ENCODE peak calls at places on chromosomes 12 and 14, in six cellular contexts. V, I, T, R, N and K are unnamed samples.

GRCh38 chr14:103905861-103906456 is 22.3 kb upstream of the TDRD9 start:
- DNase-seq in V (no peak), I (no peak), T (no peak), R (no peak), N (no peak), K (no peak)

GRCh38 chr12:28870839-28871440 is 278.1 kb upstream of the FAR2 start:
- DNase-seq in V (no peak), I (no peak), T (no peak), R (peak; percentile 45), N (no peak), K (no peak)

GRCh38 chr14:61140872-61141271 is 140.3 kb downstream of the TMEM30B start:
- DNase-seq in V (peak; percentile 29), I (no peak), T (no peak), R (peak; percentile 99), N (peak; percentile 49), K (no peak)

GRCh38 chr12:119153477-119154434 is 25.0 kb upstream of the HSPB8 start:
- DNase-seq in V (peak; percentile 68), I (peak; percentile 84), T (no peak), R (peak; percentile 7), N (peak; percentile 37), K (no peak)

GRCh38 chr12:75389706-75390105 is 1.2 kb upstream of the GLIPR1L2 start:
- DNase-seq in V (no peak), I (no peak), T (no peak), R (no peak), N (no peak), K (no peak)

GRCh38 chr12:120457133-120457532 is 10.9 kb downstream of the GATC start:
- DNase-seq in V (no peak), I (no peak), T (no peak), R (no peak), N (no peak), K (no peak)

GRCh38 chr14:104971447-104972240 is 6.5 kb downstream of the AHNAK2 start:
- DNase-seq in V (no peak), I (peak; percentile 44), T (no peak), R (no peak), N (no peak), K (no peak)

GRCh38 chr14:54676822-54677708 is 110.1 kb downstream of the SAMD4A start:
- DNase-seq in V (peak; percentile 75), I (no peak), T (no peak), R (peak; percentile 99), N (peak; percentile 94), K (no peak)

GRCh38 chr14:99572173-99572999 is 31.6 kb downstream of the CCDC85C start:
- DNase-seq in V (no peak), I (no peak), T (no peak), R (no peak), N (no peak), K (no peak)

GRCh38 chr12:131136539-131136872 is 182.8 kb downstream of the ADGRD1 start:
- DNase-seq in V (no peak), I (no peak), T (no peak), R (no peak), N (no peak), K (no peak)

GRCh38 chr14:24426912-24427536 is 2.4 kb downstream of the CBLN3 start:
- DNase-seq in V (no peak), I (no peak), T (no peak), R (no peak), N (no peak), K (no peak)

GRCh38 chr12:47225356-47225755 is 145.6 kb upstream of the AMIGO2 start:
- DNase-seq in V (no peak), I (no peak), T (no peak), R (no peak), N (no peak), K (no peak)

GRCh38 chr14:85223667-85224066 is 306.3 kb upstream of the FLRT2 start:
- DNase-seq in V (no peak), I (no peak), T (no peak), R (no peak), N (no peak), K (no peak)

GRCh38 chr14:76080471-76080870 is 71.3 kb upstream of the GPATCH2L start:
- DNase-seq in V (no peak), I (no peak), T (no peak), R (no peak), N (no peak), K (no peak)

GRCh38 chr12:115984607-115985006 is 292.9 kb downstream of the MED13L start:
- DNase-seq in V (no peak), I (no peak), T (no peak), R (no peak), N (no peak), K (no peak)

GRCh38 chr14:72756967-72757366 is 136.9 kb downstream of the DPF3 start:
- DNase-seq in V (no peak), I (no peak), T (no peak), R (no peak), N (no peak), K (no peak)

GRCh38 chr12:94879542-94879941 is 124.0 kb downstream of the NDUFA12 start:
- DNase-seq in V (no peak), I (no peak), T (no peak), R (no peak), N (no peak), K (peak; percentile 36)

GRCh38 chr12:96091833-96092232 is 56.4 kb upstream of the LTA4H start:
- DNase-seq in V (peak; percentile 21), I (no peak), T (no peak), R (no peak), N (no peak), K (no peak)
- TF ChIP-seq CTCF in V (peak; percentile 37), I (no peak), T (no peak), R (no peak), N (no peak), K (no peak)

GRCh38 chr14:53663709-53664108 is 292.9 kb downstream of the BMP4 start:
- DNase-seq in V (peak; percentile 47), I (peak; percentile 47), T (no peak), R (peak; percentile 12), N (no peak), K (no peak)
- TF ChIP-seq CTCF in V (peak; percentile 63), I (no peak), T (no peak), R (peak; percentile 41), N (peak; percentile 44), K (no peak)

GRCh38 chr12:59431266-59431665 is 164.6 kb upstream of the SLC16A7 start:
- DNase-seq in V (no peak), I (no peak), T (no peak), R (peak; percentile 1), N (no peak), K (no peak)
- TF ChIP-seq CTCF in V (no peak), I (no peak), T (no peak), R (no peak), N (peak; percentile 11), K (no peak)

GRCh38 chr14:32232481-32232880 is 29.4 kb upstream of the RNU6-8 start:
- DNase-seq in V (no peak), I (no peak), T (no peak), R (no peak), N (no peak), K (no peak)

GRCh38 chr14:32230695-32231280 is 27.7 kb upstream of the RNU6-8 start:
- DNase-seq in V (no peak), I (no peak), T (no peak), R (peak; percentile 95), N (peak; percentile 26), K (no peak)

GRCh38 chr14:32226051-32226450 is 23.0 kb upstream of the RNU6-8 start:
- DNase-seq in V (no peak), I (no peak), T (no peak), R (peak; percentile 58), N (no peak), K (no peak)

GRCh38 chr14:32233292-32233691 is 30.2 kb upstream of the RNU6-8 start:
- DNase-seq in V (no peak), I (no peak), T (no peak), R (peak; percentile 82), N (no peak), K (no peak)

GRCh38 chr14:32230181-32230580 is 27.1 kb upstream of the RNU6-8 start:
- DNase-seq in V (no peak), I (no peak), T (no peak), R (peak; percentile 93), N (no peak), K (no peak)
- TF ChIP-seq CTCF in V (no peak), I (no peak), T (peak; percentile 13), R (no peak), N (no peak), K (no peak)

DNA sequence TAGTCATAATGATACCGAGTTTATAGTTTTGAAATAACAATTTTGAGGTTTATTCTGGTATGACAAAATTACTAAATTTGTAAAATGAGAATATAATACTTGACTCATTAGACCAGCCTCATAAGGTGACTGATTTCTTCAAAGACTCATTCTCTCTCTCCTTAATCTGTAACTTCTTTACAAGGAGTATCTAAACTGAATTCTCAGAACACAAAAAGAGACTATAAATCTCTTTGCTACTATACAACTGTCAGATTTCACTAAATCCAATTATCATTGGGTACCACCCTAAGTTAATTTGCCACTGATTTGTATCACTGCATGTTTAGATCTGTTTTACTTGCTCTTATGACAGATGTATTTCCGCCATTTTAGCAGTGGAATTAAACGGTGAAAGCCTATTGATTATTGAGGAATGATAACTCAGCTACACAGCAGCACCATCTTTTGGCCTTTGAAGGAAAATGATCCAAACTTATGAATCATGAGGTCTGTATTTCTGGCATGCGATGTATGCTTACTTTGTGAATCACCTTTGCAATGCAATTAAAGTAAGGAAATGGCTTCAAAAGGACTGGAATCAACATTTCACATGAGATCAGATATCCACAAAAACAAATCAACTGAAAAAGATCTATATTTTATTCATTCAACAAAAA is 161.2 kb downstream of the RERGL start:
- DNase-seq in V (peak; percentile 75), I (no peak), T (no peak), R (peak; percentile 84), N (peak; percentile 72), K (no peak)
- TF ChIP-seq CTCF in V (peak; percentile 15), I (no peak), T (no peak), R (no peak), N (peak; percentile 35), K (no peak)

GRCh38 chr14:28770061-28770460 is 3.5 kb downstream of the FOXG1 start:
- DNase-seq in V (no peak), I (no peak), T (no peak), R (no peak), N (no peak), K (no peak)
- TF ChIP-seq CTCF in V (no peak), I (no peak), T (no peak), R (no peak), N (no peak), K (no peak)

GRCh38 chr12:132151766-132152410 is 7.6 kb downstream of the NOC4L start:
- DNase-seq in V (no peak), I (peak; percentile 46), T (no peak), R (no peak), N (no peak), K (no peak)
- TF ChIP-seq CTCF in V (no peak), I (no peak), T (no peak), R (no peak), N (no peak), K (no peak)